ENCODE peak calls at places on chromosomes 16 and 17, in seven cellular contexts. K is iris pigment epithelial cell, R is IMR-90, U is Karpas-422, Y is NCI-H446, D is Peyer's patch, B is RWPE1. V is an unnamed sample.
A peak's percentile ranks its signal among the peaks of the same experiment; 100 is the strongest.

GRCh38 chr16:13919330-13919682 is 648 bp upstream of the ERCC4 start:
- DNase-seq in R (peak; percentile 45), K (peak; percentile 38), U (peak; percentile 70), D (no peak), B (peak; percentile 38), Y (peak; percentile 70), V (peak; percentile 88)

GRCh38 chr17:77962349-77962748 is 3.8 kb downstream of the TNRC6C start:
- DNase-seq in R (no peak), D (no peak), K (no peak), U (no peak), B (no peak), Y (no peak), V (no peak)

GRCh38 chr16:13291934-13292333 is 390.5 kb downstream of the SHISA9 start:
- DNase-seq in B (no peak), K (no peak), U (no peak), R (no peak), D (no peak), Y (no peak), V (peak; percentile 5)

GRCh38 chr16:21302454-21302853 is 24.4 kb upstream of the CRYM start:
- DNase-seq in K (no peak), Y (no peak), B (no peak), U (peak; percentile 62), D (no peak), R (peak; percentile 3), V (no peak)

GRCh38 chr16:2529061-2529931 is 1.9 kb downstream of the CEMP1 start:
- DNase-seq in U (no peak), D (peak; percentile 48), K (no peak), Y (no peak), R (peak; percentile 12), B (no peak), V (no peak)

GRCh38 chr17:32625971-32626370 is 139.2 kb downstream of the CDK5R1 start:
- DNase-seq in R (no peak), D (no peak), B (no peak), Y (peak; percentile 25), K (no peak), U (no peak), V (no peak)

GRCh38 chr16:9134306-9134705 is 42.9 kb downstream of the HAPSTR1 start:
- DNase-seq in K (no peak), Y (no peak), D (no peak), B (no peak), R (no peak), U (no peak), V (no peak)

GRCh38 chr16:27405546-27406451 is 3.8 kb downstream of the IL21R start:
- DNase-seq in D (no peak), K (no peak), Y (peak; percentile 45), B (no peak), R (peak; percentile 17), U (no peak), V (no peak)

GRCh38 chr16:62064173-62064572 is 27.9 kb upstream of the CDH8 start:
- DNase-seq in K (no peak), B (no peak), D (no peak), Y (no peak), U (no peak), R (no peak), V (no peak)

GRCh38 chr16:86357303-86357702 is 153.0 kb upstream of the FOXF1 start:
- DNase-seq in R (no peak), Y (no peak), U (no peak), B (no peak), D (no peak), K (no peak), V (no peak)

GRCh38 chr17:68033636-68034451 is 1.7 kb upstream of the KPNA2 start:
- DNase-seq in K (peak; percentile 90), B (peak; percentile 56), D (no peak), Y (peak; percentile 14), R (peak; percentile 65), U (no peak), V (peak; percentile 54)

GRCh38 chr17:75521951-75522727 is 3.4 kb upstream of the LLGL2 start:
- DNase-seq in Y (no peak), R (peak; percentile 66), K (peak; percentile 71), B (no peak), U (no peak), D (no peak), V (no peak)

GRCh38 chr17:41754066-41754465 is 19.6 kb upstream of the HAP1 start:
- DNase-seq in D (no peak), Y (no peak), U (no peak), K (no peak), R (no peak), B (no peak), V (no peak)

GRCh38 chr16:79920685-79921084 is 320.1 kb upstream of the MAF start:
- DNase-seq in B (no peak), D (no peak), K (no peak), U (no peak), Y (no peak), R (no peak), V (no peak)

GRCh38 chr16:53545433-53545832 is 42.4 kb upstream of the AKTIP start:
- DNase-seq in B (no peak), U (no peak), K (no peak), Y (no peak), D (no peak), R (no peak), V (peak; percentile 35)

GRCh38 chr17:1271441-1271840 is 1.2 kb downstream of the BHLHA9 start:
- DNase-seq in U (no peak), R (no peak), B (no peak), D (no peak), Y (no peak), K (no peak), V (no peak)

GRCh38 chr17:66830451-66830850 is 4.5 kb upstream of the CACNG5 start:
- DNase-seq in Y (no peak), B (no peak), U (no peak), K (no peak), R (no peak), D (no peak), V (no peak)

GRCh38 chr16:73949574-73950348 is 346.9 kb upstream of the PSMD7 start:
- DNase-seq in U (no peak), D (no peak), B (peak; percentile 69), R (peak; percentile 83), Y (no peak), K (peak; percentile 88), V (peak; percentile 0)

GRCh38 chr16:85202631-85203461 is 90.6 kb upstream of the CIBAR2 start:
- DNase-seq in R (peak; percentile 96), K (peak; percentile 42), D (no peak), Y (peak; percentile 75), B (no peak), U (no peak), V (no peak)

GRCh38 chr16:68590201-68590994 is 51.3 kb downstream of the ZFP90 start:
- DNase-seq in B (peak; percentile 75), D (peak; percentile 78), Y (no peak), K (peak; percentile 74), U (peak; percentile 83), R (peak; percentile 7), V (peak; percentile 29)

GRCh38 chr16:23183486-23183862 is 929 bp downstream of the SCNN1G start:
- DNase-seq in D (no peak), Y (no peak), R (no peak), U (no peak), K (no peak), B (no peak), V (no peak)

GRCh38 chr16:165218-165538 is 600 bp upstream of the HBM start:
- DNase-seq in U (no peak), D (no peak), R (no peak), Y (no peak), B (no peak), K (no peak), V (no peak)

GRCh38 chr16:62760398-62760797 is 724.2 kb upstream of the CDH8 start:
- DNase-seq in B (no peak), U (no peak), D (no peak), K (no peak), R (no peak), Y (peak; percentile 60), V (no peak)